ENCODE peak calls at places on chromosomes 2 and 18, in ten cellular contexts. One of them, this sample, is unnamed.
A peak's percentile ranks its signal among the peaks of the same experiment; 100 is the strongest.

GRCh38 chr2:58731488-58731869 is 490.4 kb upstream of the FANCL start:
- DNase-seq in heart left ventricle: no peak
- DNase-seq in CD14-positive monocyte: no peak
- DNase-seq in foreskin fibroblast: no peak
- DNase-seq in GM04503: no peak
- DNase-seq in EH: peak; percentile 2
- DNase-seq in renal cortical epithelial cell: no peak
- DNase-seq in activated CD8-positive, alpha-beta memory T cell treated with anti-CD3 and anti-CD28 coated beads, Interleukin-2, amount 50 U/mL, for 48 hours: no peak
- DNase-seq in activated naive CD8-positive, alpha-beta T cell treated with anti-CD3 and anti-CD28 coated beads, Interleukin-2, amount 50 U/mL, for 24 hours: no peak
- DNase-seq in C1 segment of cervical spinal cord: no peak
- DNase-seq in this sample: no peak

GRCh38 chr18:26424428-26425147 is 123.8 kb downstream of the KCTD1 start:
- DNase-seq in heart left ventricle: no peak
- DNase-seq in CD14-positive monocyte: no peak
- DNase-seq in foreskin fibroblast: no peak
- DNase-seq in GM04503: no peak
- DNase-seq in EH: no peak
- DNase-seq in renal cortical epithelial cell: no peak
- DNase-seq in activated CD8-positive, alpha-beta memory T cell treated with anti-CD3 and anti-CD28 coated beads, Interleukin-2, amount 50 U/mL, for 48 hours: no peak
- DNase-seq in activated naive CD8-positive, alpha-beta T cell treated with anti-CD3 and anti-CD28 coated beads, Interleukin-2, amount 50 U/mL, for 24 hours: no peak
- DNase-seq in C1 segment of cervical spinal cord: no peak
- DNase-seq in this sample: no peak

GRCh38 chr18:31555971-31556747 is 35.5 kb upstream of the TTR start:
- DNase-seq in heart left ventricle: no peak
- DNase-seq in CD14-positive monocyte: no peak
- DNase-seq in foreskin fibroblast: peak; percentile 34
- DNase-seq in GM04503: peak; percentile 24
- DNase-seq in EH: peak; percentile 57
- DNase-seq in renal cortical epithelial cell: peak; percentile 76
- DNase-seq in activated CD8-positive, alpha-beta memory T cell treated with anti-CD3 and anti-CD28 coated beads, Interleukin-2, amount 50 U/mL, for 48 hours: no peak
- DNase-seq in activated naive CD8-positive, alpha-beta T cell treated with anti-CD3 and anti-CD28 coated beads, Interleukin-2, amount 50 U/mL, for 24 hours: peak; percentile 17
- DNase-seq in C1 segment of cervical spinal cord: no peak
- DNase-seq in this sample: no peak

GRCh38 chr2:1869987-1870386 is 125.7 kb upstream of the PXDN start:
- DNase-seq in heart left ventricle: no peak
- DNase-seq in CD14-positive monocyte: no peak
- DNase-seq in foreskin fibroblast: no peak
- DNase-seq in GM04503: no peak
- DNase-seq in EH: no peak
- DNase-seq in renal cortical epithelial cell: peak; percentile 68
- DNase-seq in activated CD8-positive, alpha-beta memory T cell treated with anti-CD3 and anti-CD28 coated beads, Interleukin-2, amount 50 U/mL, for 48 hours: no peak
- DNase-seq in activated naive CD8-positive, alpha-beta T cell treated with anti-CD3 and anti-CD28 coated beads, Interleukin-2, amount 50 U/mL, for 24 hours: no peak
- DNase-seq in C1 segment of cervical spinal cord: no peak
- DNase-seq in this sample: no peak

GRCh38 chr18:36203360-36203895 is 16.1 kb downstream of the MOCOS start:
- DNase-seq in heart left ventricle: no peak
- DNase-seq in CD14-positive monocyte: no peak
- DNase-seq in foreskin fibroblast: no peak
- DNase-seq in GM04503: no peak
- DNase-seq in EH: no peak
- DNase-seq in renal cortical epithelial cell: no peak
- DNase-seq in activated CD8-positive, alpha-beta memory T cell treated with anti-CD3 and anti-CD28 coated beads, Interleukin-2, amount 50 U/mL, for 48 hours: peak; percentile 10
- DNase-seq in activated naive CD8-positive, alpha-beta T cell treated with anti-CD3 and anti-CD28 coated beads, Interleukin-2, amount 50 U/mL, for 24 hours: no peak
- DNase-seq in C1 segment of cervical spinal cord: no peak
- DNase-seq in this sample: no peak

GRCh38 chr2:12261993-12262680 is 454.6 kb upstream of the TRIB2 start:
- DNase-seq in heart left ventricle: no peak
- DNase-seq in CD14-positive monocyte: no peak
- DNase-seq in foreskin fibroblast: no peak
- DNase-seq in GM04503: no peak
- DNase-seq in EH: peak; percentile 6
- DNase-seq in renal cortical epithelial cell: no peak
- DNase-seq in activated CD8-positive, alpha-beta memory T cell treated with anti-CD3 and anti-CD28 coated beads, Interleukin-2, amount 50 U/mL, for 48 hours: no peak
- DNase-seq in activated naive CD8-positive, alpha-beta T cell treated with anti-CD3 and anti-CD28 coated beads, Interleukin-2, amount 50 U/mL, for 24 hours: no peak
- DNase-seq in C1 segment of cervical spinal cord: no peak
- DNase-seq in this sample: no peak

GRCh38 chr2:199861116-199861774 is 10.3 kb upstream of the FTCDNL1 start:
- DNase-seq in heart left ventricle: no peak
- DNase-seq in CD14-positive monocyte: no peak
- DNase-seq in foreskin fibroblast: peak; percentile 10
- DNase-seq in GM04503: no peak
- DNase-seq in EH: peak; percentile 24
- DNase-seq in renal cortical epithelial cell: peak; percentile 53
- DNase-seq in activated CD8-positive, alpha-beta memory T cell treated with anti-CD3 and anti-CD28 coated beads, Interleukin-2, amount 50 U/mL, for 48 hours: no peak
- DNase-seq in activated naive CD8-positive, alpha-beta T cell treated with anti-CD3 and anti-CD28 coated beads, Interleukin-2, amount 50 U/mL, for 24 hours: no peak
- DNase-seq in C1 segment of cervical spinal cord: no peak
- DNase-seq in this sample: no peak

GRCh38 chr2:102657770-102658169 is 38.4 kb downstream of the SLC9A2 start:
- DNase-seq in heart left ventricle: no peak
- DNase-seq in CD14-positive monocyte: no peak
- DNase-seq in foreskin fibroblast: no peak
- DNase-seq in GM04503: no peak
- DNase-seq in EH: no peak
- DNase-seq in renal cortical epithelial cell: peak; percentile 81
- DNase-seq in activated CD8-positive, alpha-beta memory T cell treated with anti-CD3 and anti-CD28 coated beads, Interleukin-2, amount 50 U/mL, for 48 hours: no peak
- DNase-seq in activated naive CD8-positive, alpha-beta T cell treated with anti-CD3 and anti-CD28 coated beads, Interleukin-2, amount 50 U/mL, for 24 hours: peak; percentile 22
- DNase-seq in C1 segment of cervical spinal cord: no peak
- DNase-seq in this sample: peak; percentile 36

GRCh38 chr18:64409511-64409910 is 260.6 kb upstream of the LINC00305 start:
- DNase-seq in heart left ventricle: no peak
- DNase-seq in CD14-positive monocyte: no peak
- DNase-seq in foreskin fibroblast: no peak
- DNase-seq in GM04503: no peak
- DNase-seq in EH: no peak
- DNase-seq in renal cortical epithelial cell: peak; percentile 22
- DNase-seq in activated CD8-positive, alpha-beta memory T cell treated with anti-CD3 and anti-CD28 coated beads, Interleukin-2, amount 50 U/mL, for 48 hours: no peak
- DNase-seq in activated naive CD8-positive, alpha-beta T cell treated with anti-CD3 and anti-CD28 coated beads, Interleukin-2, amount 50 U/mL, for 24 hours: no peak
- DNase-seq in C1 segment of cervical spinal cord: no peak
- DNase-seq in this sample: no peak

GRCh38 chr2:45418532-45418931 is 192.5 kb downstream of the SRBD1 start:
- DNase-seq in heart left ventricle: no peak
- DNase-seq in CD14-positive monocyte: no peak
- DNase-seq in foreskin fibroblast: no peak
- DNase-seq in GM04503: no peak
- DNase-seq in EH: no peak
- DNase-seq in renal cortical epithelial cell: no peak
- DNase-seq in activated CD8-positive, alpha-beta memory T cell treated with anti-CD3 and anti-CD28 coated beads, Interleukin-2, amount 50 U/mL, for 48 hours: no peak
- DNase-seq in activated naive CD8-positive, alpha-beta T cell treated with anti-CD3 and anti-CD28 coated beads, Interleukin-2, amount 50 U/mL, for 24 hours: no peak
- DNase-seq in C1 segment of cervical spinal cord: no peak
- DNase-seq in this sample: no peak

GRCh38 chr2:80499095-80499494 is 194.5 kb upstream of the LRRTM1 start:
- DNase-seq in heart left ventricle: peak; percentile 39
- DNase-seq in CD14-positive monocyte: no peak
- DNase-seq in foreskin fibroblast: peak; percentile 34
- DNase-seq in GM04503: no peak
- DNase-seq in EH: peak; percentile 65
- DNase-seq in renal cortical epithelial cell: peak; percentile 64
- DNase-seq in activated CD8-positive, alpha-beta memory T cell treated with anti-CD3 and anti-CD28 coated beads, Interleukin-2, amount 50 U/mL, for 48 hours: no peak
- DNase-seq in activated naive CD8-positive, alpha-beta T cell treated with anti-CD3 and anti-CD28 coated beads, Interleukin-2, amount 50 U/mL, for 24 hours: no peak
- DNase-seq in C1 segment of cervical spinal cord: no peak
- DNase-seq in this sample: no peak

GRCh38 chr18:7164610-7165009 is 47.0 kb upstream of the LAMA1 start:
- DNase-seq in heart left ventricle: no peak
- DNase-seq in CD14-positive monocyte: no peak
- DNase-seq in foreskin fibroblast: peak; percentile 27
- DNase-seq in GM04503: peak; percentile 1
- DNase-seq in EH: peak; percentile 15
- DNase-seq in renal cortical epithelial cell: peak; percentile 30
- DNase-seq in activated CD8-positive, alpha-beta memory T cell treated with anti-CD3 and anti-CD28 coated beads, Interleukin-2, amount 50 U/mL, for 48 hours: no peak
- DNase-seq in activated naive CD8-positive, alpha-beta T cell treated with anti-CD3 and anti-CD28 coated beads, Interleukin-2, amount 50 U/mL, for 24 hours: no peak
- DNase-seq in C1 segment of cervical spinal cord: no peak
- DNase-seq in this sample: no peak

GRCh38 chr2:241295326-241296095 is 20.0 kb downstream of the HDLBP start:
- DNase-seq in heart left ventricle: no peak
- DNase-seq in CD14-positive monocyte: no peak
- DNase-seq in foreskin fibroblast: no peak
- DNase-seq in GM04503: no peak
- DNase-seq in EH: no peak
- DNase-seq in renal cortical epithelial cell: no peak
- DNase-seq in activated CD8-positive, alpha-beta memory T cell treated with anti-CD3 and anti-CD28 coated beads, Interleukin-2, amount 50 U/mL, for 48 hours: no peak
- DNase-seq in activated naive CD8-positive, alpha-beta T cell treated with anti-CD3 and anti-CD28 coated beads, Interleukin-2, amount 50 U/mL, for 24 hours: no peak
- DNase-seq in C1 segment of cervical spinal cord: no peak
- DNase-seq in this sample: no peak

GRCh38 chr2:68469935-68470334 is 2.5 kb downstream of the APLF start:
- DNase-seq in heart left ventricle: no peak
- DNase-seq in CD14-positive monocyte: no peak
- DNase-seq in foreskin fibroblast: no peak
- DNase-seq in GM04503: no peak
- DNase-seq in EH: no peak
- DNase-seq in renal cortical epithelial cell: peak; percentile 20
- DNase-seq in activated CD8-positive, alpha-beta memory T cell treated with anti-CD3 and anti-CD28 coated beads, Interleukin-2, amount 50 U/mL, for 48 hours: no peak
- DNase-seq in activated naive CD8-positive, alpha-beta T cell treated with anti-CD3 and anti-CD28 coated beads, Interleukin-2, amount 50 U/mL, for 24 hours: no peak
- DNase-seq in C1 segment of cervical spinal cord: no peak
- DNase-seq in this sample: no peak

GRCh38 chr18:55252946-55253345 is 293.7 kb upstream of the CCDC68 start:
- DNase-seq in heart left ventricle: no peak
- DNase-seq in CD14-positive monocyte: no peak
- DNase-seq in foreskin fibroblast: no peak
- DNase-seq in GM04503: no peak
- DNase-seq in EH: no peak
- DNase-seq in renal cortical epithelial cell: no peak
- DNase-seq in activated CD8-positive, alpha-beta memory T cell treated with anti-CD3 and anti-CD28 coated beads, Interleukin-2, amount 50 U/mL, for 48 hours: no peak
- DNase-seq in activated naive CD8-positive, alpha-beta T cell treated with anti-CD3 and anti-CD28 coated beads, Interleukin-2, amount 50 U/mL, for 24 hours: no peak
- DNase-seq in C1 segment of cervical spinal cord: no peak
- DNase-seq in this sample: no peak

GRCh38 chr18:44742741-44743311 is 62.1 kb downstream of the SETBP1 start:
- DNase-seq in heart left ventricle: peak; percentile 74
- DNase-seq in CD14-positive monocyte: no peak
- DNase-seq in foreskin fibroblast: peak; percentile 70
- DNase-seq in GM04503: no peak
- DNase-seq in EH: peak; percentile 41
- DNase-seq in renal cortical epithelial cell: peak; percentile 88
- DNase-seq in activated CD8-positive, alpha-beta memory T cell treated with anti-CD3 and anti-CD28 coated beads, Interleukin-2, amount 50 U/mL, for 48 hours: no peak
- DNase-seq in activated naive CD8-positive, alpha-beta T cell treated with anti-CD3 and anti-CD28 coated beads, Interleukin-2, amount 50 U/mL, for 24 hours: no peak
- DNase-seq in C1 segment of cervical spinal cord: peak; percentile 43
- DNase-seq in this sample: no peak

GRCh38 chr2:111918383-111918806 is 20.0 kb downstream of the MERTK start:
- DNase-seq in heart left ventricle: no peak
- DNase-seq in CD14-positive monocyte: no peak
- DNase-seq in foreskin fibroblast: peak; percentile 87
- DNase-seq in GM04503: peak; percentile 43
- DNase-seq in EH: peak; percentile 69
- DNase-seq in renal cortical epithelial cell: no peak
- DNase-seq in activated CD8-positive, alpha-beta memory T cell treated with anti-CD3 and anti-CD28 coated beads, Interleukin-2, amount 50 U/mL, for 48 hours: no peak
- DNase-seq in activated naive CD8-positive, alpha-beta T cell treated with anti-CD3 and anti-CD28 coated beads, Interleukin-2, amount 50 U/mL, for 24 hours: no peak
- DNase-seq in C1 segment of cervical spinal cord: no peak
- DNase-seq in this sample: no peak

GRCh38 chr18:49967171-49967570 is 153.8 kb upstream of the ACAA2 start:
- DNase-seq in heart left ventricle: no peak
- DNase-seq in CD14-positive monocyte: no peak
- DNase-seq in foreskin fibroblast: no peak
- DNase-seq in GM04503: no peak
- DNase-seq in EH: no peak
- DNase-seq in renal cortical epithelial cell: peak; percentile 98
- DNase-seq in activated CD8-positive, alpha-beta memory T cell treated with anti-CD3 and anti-CD28 coated beads, Interleukin-2, amount 50 U/mL, for 48 hours: no peak
- DNase-seq in activated naive CD8-positive, alpha-beta T cell treated with anti-CD3 and anti-CD28 coated beads, Interleukin-2, amount 50 U/mL, for 24 hours: no peak
- DNase-seq in C1 segment of cervical spinal cord: no peak
- DNase-seq in this sample: no peak

GRCh38 chr18:22324191-22325131 is 93.3 kb downstream of the CTAGE1 start:
- DNase-seq in heart left ventricle: peak; percentile 90
- DNase-seq in CD14-positive monocyte: no peak
- DNase-seq in foreskin fibroblast: no peak
- DNase-seq in GM04503: no peak
- DNase-seq in EH: peak; percentile 27
- DNase-seq in renal cortical epithelial cell: peak; percentile 29
- DNase-seq in activated CD8-positive, alpha-beta memory T cell treated with anti-CD3 and anti-CD28 coated beads, Interleukin-2, amount 50 U/mL, for 48 hours: no peak
- DNase-seq in activated naive CD8-positive, alpha-beta T cell treated with anti-CD3 and anti-CD28 coated beads, Interleukin-2, amount 50 U/mL, for 24 hours: no peak
- DNase-seq in C1 segment of cervical spinal cord: peak; percentile 11
- DNase-seq in this sample: no peak

GRCh38 chr2:238344035-238344434 is 23.7 kb downstream of the TRAF3IP1 start:
- DNase-seq in heart left ventricle: no peak
- DNase-seq in CD14-positive monocyte: no peak
- DNase-seq in foreskin fibroblast: no peak
- DNase-seq in GM04503: no peak
- DNase-seq in EH: no peak
- DNase-seq in renal cortical epithelial cell: no peak
- DNase-seq in activated CD8-positive, alpha-beta memory T cell treated with anti-CD3 and anti-CD28 coated beads, Interleukin-2, amount 50 U/mL, for 48 hours: no peak
- DNase-seq in activated naive CD8-positive, alpha-beta T cell treated with anti-CD3 and anti-CD28 coated beads, Interleukin-2, amount 50 U/mL, for 24 hours: no peak
- DNase-seq in C1 segment of cervical spinal cord: no peak
- DNase-seq in this sample: no peak

GRCh38 chr2:149561309-149561926 is 26.2 kb downstream of the MMADHC start:
- DNase-seq in heart left ventricle: no peak
- DNase-seq in CD14-positive monocyte: no peak
- DNase-seq in foreskin fibroblast: no peak
- DNase-seq in GM04503: no peak
- DNase-seq in EH: peak; percentile 38
- DNase-seq in renal cortical epithelial cell: peak; percentile 26
- DNase-seq in activated CD8-positive, alpha-beta memory T cell treated with anti-CD3 and anti-CD28 coated beads, Interleukin-2, amount 50 U/mL, for 48 hours: no peak
- DNase-seq in activated naive CD8-positive, alpha-beta T cell treated with anti-CD3 and anti-CD28 coated beads, Interleukin-2, amount 50 U/mL, for 24 hours: peak; percentile 5
- DNase-seq in C1 segment of cervical spinal cord: no peak
- DNase-seq in this sample: no peak

GRCh38 chr18:21218862-21219261 is 23.2 kb upstream of the GREB1L start:
- DNase-seq in heart left ventricle: no peak
- DNase-seq in CD14-positive monocyte: no peak
- DNase-seq in foreskin fibroblast: no peak
- DNase-seq in GM04503: no peak
- DNase-seq in EH: no peak
- DNase-seq in renal cortical epithelial cell: no peak
- DNase-seq in activated CD8-positive, alpha-beta memory T cell treated with anti-CD3 and anti-CD28 coated beads, Interleukin-2, amount 50 U/mL, for 48 hours: no peak
- DNase-seq in activated naive CD8-positive, alpha-beta T cell treated with anti-CD3 and anti-CD28 coated beads, Interleukin-2, amount 50 U/mL, for 24 hours: no peak
- DNase-seq in C1 segment of cervical spinal cord: no peak
- DNase-seq in this sample: no peak

GRCh38 chr2:170201734-170202393 is 23.9 kb downstream of the MYO3B start:
- DNase-seq in heart left ventricle: no peak
- DNase-seq in CD14-positive monocyte: no peak
- DNase-seq in foreskin fibroblast: no peak
- DNase-seq in GM04503: no peak
- DNase-seq in EH: no peak
- DNase-seq in renal cortical epithelial cell: no peak
- DNase-seq in activated CD8-positive, alpha-beta memory T cell treated with anti-CD3 and anti-CD28 coated beads, Interleukin-2, amount 50 U/mL, for 48 hours: no peak
- DNase-seq in activated naive CD8-positive, alpha-beta T cell treated with anti-CD3 and anti-CD28 coated beads, Interleukin-2, amount 50 U/mL, for 24 hours: no peak
- DNase-seq in C1 segment of cervical spinal cord: no peak
- DNase-seq in this sample: no peak

GRCh38 chr2:23593396-23594078 is 208.6 kb downstream of the KLHL29 start:
- DNase-seq in heart left ventricle: no peak
- DNase-seq in CD14-positive monocyte: no peak
- DNase-seq in foreskin fibroblast: no peak
- DNase-seq in GM04503: no peak
- DNase-seq in EH: no peak
- DNase-seq in renal cortical epithelial cell: no peak
- DNase-seq in activated CD8-positive, alpha-beta memory T cell treated with anti-CD3 and anti-CD28 coated beads, Interleukin-2, amount 50 U/mL, for 48 hours: no peak
- DNase-seq in activated naive CD8-positive, alpha-beta T cell treated with anti-CD3 and anti-CD28 coated beads, Interleukin-2, amount 50 U/mL, for 24 hours: no peak
- DNase-seq in C1 segment of cervical spinal cord: no peak
- DNase-seq in this sample: no peak

GRCh38 chr18:34720220-34720619 is 10.1 kb downstream of the DTNA start:
- DNase-seq in heart left ventricle: no peak
- DNase-seq in CD14-positive monocyte: no peak
- DNase-seq in foreskin fibroblast: no peak
- DNase-seq in GM04503: no peak
- DNase-seq in EH: no peak
- DNase-seq in renal cortical epithelial cell: no peak
- DNase-seq in activated CD8-positive, alpha-beta memory T cell treated with anti-CD3 and anti-CD28 coated beads, Interleukin-2, amount 50 U/mL, for 48 hours: no peak
- DNase-seq in activated naive CD8-positive, alpha-beta T cell treated with anti-CD3 and anti-CD28 coated beads, Interleukin-2, amount 50 U/mL, for 24 hours: no peak
- DNase-seq in C1 segment of cervical spinal cord: no peak
- DNase-seq in this sample: no peak

GRCh38 chr2:43311276-43311675 is 84.9 kb upstream of the ZFP36L2 start:
- DNase-seq in heart left ventricle: no peak
- DNase-seq in CD14-positive monocyte: no peak
- DNase-seq in foreskin fibroblast: peak; percentile 56
- DNase-seq in GM04503: peak; percentile 42
- DNase-seq in EH: peak; percentile 77
- DNase-seq in renal cortical epithelial cell: peak; percentile 92
- DNase-seq in activated CD8-positive, alpha-beta memory T cell treated with anti-CD3 and anti-CD28 coated beads, Interleukin-2, amount 50 U/mL, for 48 hours: no peak
- DNase-seq in activated naive CD8-positive, alpha-beta T cell treated with anti-CD3 and anti-CD28 coated beads, Interleukin-2, amount 50 U/mL, for 24 hours: no peak
- DNase-seq in C1 segment of cervical spinal cord: no peak
- DNase-seq in this sample: no peak

GRCh38 chr2:69955029-69955428 is 6.4 kb downstream of the ASPRV1 start:
- DNase-seq in heart left ventricle: no peak
- DNase-seq in CD14-positive monocyte: no peak
- DNase-seq in foreskin fibroblast: no peak
- DNase-seq in GM04503: no peak
- DNase-seq in EH: no peak
- DNase-seq in renal cortical epithelial cell: no peak
- DNase-seq in activated CD8-positive, alpha-beta memory T cell treated with anti-CD3 and anti-CD28 coated beads, Interleukin-2, amount 50 U/mL, for 48 hours: no peak
- DNase-seq in activated naive CD8-positive, alpha-beta T cell treated with anti-CD3 and anti-CD28 coated beads, Interleukin-2, amount 50 U/mL, for 24 hours: no peak
- DNase-seq in C1 segment of cervical spinal cord: no peak
- DNase-seq in this sample: peak; percentile 13

GRCh38 chr18:26415041-26415440 is 133.3 kb downstream of the KCTD1 start:
- DNase-seq in heart left ventricle: no peak
- DNase-seq in CD14-positive monocyte: no peak
- DNase-seq in foreskin fibroblast: no peak
- DNase-seq in GM04503: no peak
- DNase-seq in EH: peak; percentile 29
- DNase-seq in renal cortical epithelial cell: no peak
- DNase-seq in activated CD8-positive, alpha-beta memory T cell treated with anti-CD3 and anti-CD28 coated beads, Interleukin-2, amount 50 U/mL, for 48 hours: no peak
- DNase-seq in activated naive CD8-positive, alpha-beta T cell treated with anti-CD3 and anti-CD28 coated beads, Interleukin-2, amount 50 U/mL, for 24 hours: no peak
- DNase-seq in C1 segment of cervical spinal cord: no peak
- DNase-seq in this sample: no peak